ENCODE peak calls at places on chromosomes 11 and 22, in four cellular contexts. O, U, A and H are unnamed samples.

GRCh38 chr11:85825590-85825989 is 14.6 kb upstream of the SYTL2 start:
- DNase-seq in O (no peak), A (no peak), U (no peak), H (no peak)

GRCh38 chr11:104402812-104403521 is 239.0 kb upstream of the PDGFD start:
- DNase-seq in O (no peak), A (no peak), U (no peak), H (no peak)

GRCh38 chr11:95230054-95231034 is 658 bp downstream of the SESN3 start:
- DNase-seq in A (peak; percentile 10), U (no peak), O (peak; percentile 42), H (peak; percentile 47)

GRCh38 chr11:60252208-60252566 is 9.2 kb upstream of the MS4A4E start:
- DNase-seq in U (no peak), O (no peak), A (no peak), H (no peak)

GRCh38 chr22:17368727-17369552 is at the start of gene CECR2:
- DNase-seq in U (peak; percentile 72), A (no peak), O (no peak), H (peak; percentile 89)

GRCh38 chr11:30902929-30903328 is 316.8 kb upstream of the MPPED2 start:
- DNase-seq in A (no peak), O (no peak), U (no peak), H (no peak)

GRCh38 chr22:44578516-44579230 is 80.6 kb upstream of the RTL6 start:
- DNase-seq in A (no peak), O (no peak), U (peak; percentile 18), H (no peak)

GRCh38 chr11:103729653-103730052 is 306.8 kb upstream of the DDI1 start:
- DNase-seq in U (no peak), A (no peak), O (no peak), H (no peak)

GRCh38 chr22:38262051-38262795 is 10.6 kb downstream of the TMEM184B start:
- DNase-seq in A (peak; percentile 11), U (peak; percentile 82), O (peak; percentile 81), H (no peak)

GRCh38 chr11:128694618-128695481 is 978 bp downstream of the FLI1 start:
- DNase-seq in O (no peak), A (no peak), U (peak; percentile 70), H (no peak)

GRCh38 chr11:44309483-44310197 is at the start of gene ALX4:
- DNase-seq in O (peak; percentile 43), A (no peak), U (no peak), H (peak; percentile 60)

DNA sequence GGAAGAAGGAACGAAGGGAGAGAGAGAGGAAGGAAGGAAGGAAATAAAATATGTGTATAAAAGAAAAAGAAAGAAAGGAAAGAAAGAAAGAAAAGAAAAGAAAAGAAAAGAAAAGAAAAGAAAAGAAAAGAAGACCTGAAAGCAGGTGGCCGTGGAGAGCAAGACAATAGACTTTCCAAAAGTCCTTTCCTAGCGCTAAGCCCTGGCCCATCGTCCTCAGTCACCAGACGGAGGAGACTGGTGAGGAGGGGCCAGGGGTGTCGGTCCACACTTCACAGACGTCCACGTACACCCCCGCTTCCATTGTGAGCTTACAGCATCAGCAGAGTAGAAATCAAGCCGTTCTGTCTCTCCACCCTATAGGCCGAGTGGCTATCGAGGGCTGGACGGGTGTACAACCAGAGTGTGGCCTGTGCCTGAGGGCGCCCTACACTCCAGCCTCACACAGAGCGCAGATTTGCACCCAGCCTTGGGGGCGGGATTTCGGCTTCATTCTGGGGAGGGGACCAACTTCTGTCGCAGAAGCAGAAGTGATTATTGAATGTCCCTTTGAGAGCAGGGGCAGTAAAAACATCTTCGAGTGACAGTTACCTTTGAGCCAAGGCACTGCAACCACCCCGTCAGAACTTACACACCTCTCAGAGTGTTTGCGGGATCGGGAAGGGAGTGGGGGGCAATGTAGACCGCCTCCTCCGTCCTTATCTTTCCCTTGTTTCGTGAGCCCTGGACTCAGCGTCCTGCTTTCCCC is 2.0 kb upstream of the BSX start:
- DNase-seq in O (no peak), U (no peak), A (no peak), H (no peak)
- H3K4me3 ChIP-seq in O (peak overlapping the region; percentile 57), U (peak overlapping the region; percentile 73), A (peak overlapping the region; percentile 58), H (no peak overlapping the region)

GRCh38 chr11:74957937-74958629 is 9.0 kb downstream of the SPCS2 start:
- DNase-seq in U (no peak), O (no peak), A (no peak), H (no peak)
- H3K36me3 ChIP-seq in U (peaks cover 13% of the 10 kb centered on the region), O (peaks cover 9% of the 10 kb centered on the region), A (no peaks in the 10 kb centered on the region), H (peaks cover 3% of the 10 kb centered on the region)

DNA sequence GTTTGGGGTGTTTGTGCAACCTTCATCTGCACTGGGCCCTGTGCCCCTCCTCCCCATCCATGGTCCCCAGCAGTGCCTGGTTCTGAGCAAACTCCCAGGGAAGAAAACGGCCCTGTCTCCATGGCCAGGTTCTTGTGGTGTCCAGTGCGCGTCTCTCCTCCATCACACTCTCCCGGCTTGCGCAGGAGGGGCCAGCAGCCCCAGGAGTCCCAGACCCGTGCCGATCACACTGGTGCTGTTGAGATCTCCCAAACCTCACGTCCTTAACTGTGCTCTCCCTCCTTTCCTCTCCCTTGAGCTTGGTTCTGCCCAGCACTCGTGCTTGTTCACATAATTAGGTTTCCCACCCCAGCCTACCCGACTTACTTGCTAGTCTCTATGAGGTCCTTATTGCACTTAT is 10.9 kb upstream of the GRK2 start:
- DNase-seq in O (no peak), A (no peak), U (no peak), H (no peak)
- H3K4me1 ChIP-seq in O (peaks cover 18% of the 10 kb centered on the region), A (peaks cover 8% of the 10 kb centered on the region), U (peaks cover 16% of the 10 kb centered on the region), H (no peaks in the 10 kb centered on the region)

GRCh38 chr11:110776091-110776490 is 63.9 kb upstream of the ARHGAP20 start:
- DNase-seq in O (no peak), U (no peak), A (no peak), H (no peak)

GRCh38 chr11:110779108-110779507 is 66.9 kb upstream of the ARHGAP20 start:
- DNase-seq in O (no peak), U (no peak), A (no peak), H (no peak)

GRCh38 chr11:110774138-110775014 is 62.1 kb upstream of the ARHGAP20 start:
- DNase-seq in A (no peak), O (peak; percentile 7), U (no peak), H (no peak)

GRCh38 chr11:110778351-110778750 is 66.1 kb upstream of the ARHGAP20 start:
- DNase-seq in O (no peak), A (no peak), U (no peak), H (no peak)

DNA sequence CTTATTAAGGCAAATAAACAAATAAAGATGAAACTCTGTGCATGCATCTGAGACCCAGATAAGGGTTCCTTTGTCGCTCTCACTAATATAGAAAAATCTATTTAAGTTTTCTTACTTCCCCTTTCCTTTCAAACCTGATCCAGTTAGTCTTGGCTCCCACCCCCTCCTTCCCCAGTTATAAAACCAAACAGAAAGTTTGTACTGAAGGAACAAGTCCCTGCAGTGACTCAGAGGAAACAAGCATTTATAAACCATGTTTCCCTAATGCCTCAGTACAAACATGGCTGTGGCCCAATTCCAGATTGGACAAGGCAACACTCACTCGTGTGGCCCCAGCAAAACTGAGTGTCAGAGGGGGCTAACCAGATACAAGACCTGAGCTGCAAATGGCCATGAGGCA is 65.5 kb upstream of the ARHGAP20 start:
- DNase-seq in U (no peak), A (no peak), O (peak; percentile 48), H (no peak)
- H3K4me3 ChIP-seq in U (no peak overlapping the region), A (no peak overlapping the region), O (no peak overlapping the region), H (no peak overlapping the region)

DNA sequence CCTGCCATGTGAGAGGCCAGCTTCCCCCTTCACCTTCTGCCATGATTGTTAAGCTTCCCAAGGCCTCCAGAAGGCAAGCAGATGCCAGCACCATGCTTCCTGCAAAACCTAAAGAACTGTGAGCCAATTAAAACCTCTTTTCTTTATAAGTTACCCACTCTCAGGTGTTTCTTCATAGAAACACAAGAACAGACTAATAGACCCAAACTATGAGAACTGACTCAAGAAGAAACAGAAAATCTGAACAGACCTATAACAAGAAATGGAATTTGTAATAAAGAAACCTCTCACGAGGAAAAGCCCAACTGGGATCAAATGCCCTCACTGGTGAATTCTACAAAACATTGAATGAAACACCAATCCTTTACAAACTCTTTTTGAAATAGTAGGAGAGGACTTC is 12.0 kb downstream of the NPAT start:
- DNase-seq in O (no peak), U (no peak), A (no peak), H (no peak)
- H3K36me3 ChIP-seq in O (peaks cover 16% of the 10 kb centered on the region), U (peaks cover 53% of the 10 kb centered on the region), A (peaks cover 51% of the 10 kb centered on the region), H (peaks cover 58% of the 10 kb centered on the region)

GRCh38 chr11:12196862-12197261 is 86.5 kb downstream of the MICAL2 start:
- DNase-seq in A (no peak), U (no peak), O (no peak), H (no peak)
- H3K4me1 ChIP-seq in A (peaks cover 49% of the 10 kb centered on the region), U (peaks cover 40% of the 10 kb centered on the region), O (peaks cover 33% of the 10 kb centered on the region), H (no peaks in the 10 kb centered on the region)

DNA sequence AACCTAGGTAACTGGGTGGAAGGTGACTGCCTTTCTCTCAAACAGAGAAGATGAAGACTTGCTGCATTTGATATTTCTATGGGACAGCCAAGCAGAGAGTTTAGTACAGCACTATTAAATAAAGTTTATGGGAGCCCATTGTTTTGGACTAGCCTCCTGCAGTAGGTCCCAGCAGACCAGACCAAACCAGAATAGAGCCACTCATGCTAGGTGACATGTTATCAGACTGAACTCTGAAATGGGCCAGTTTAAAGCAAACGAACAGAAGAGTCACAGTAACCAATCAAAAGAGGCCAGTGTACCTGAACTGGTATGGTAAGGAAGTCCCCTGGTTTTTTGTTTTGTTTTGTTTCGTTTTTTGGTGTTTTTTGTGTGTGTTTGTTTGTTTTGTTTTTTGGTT is 7.9 kb upstream of the MPZL2 start:
- DNase-seq in O (no peak), U (no peak), A (no peak), H (no peak)
- H3K4me3 ChIP-seq in O (no peak overlapping the region), U (no peak overlapping the region), A (no peak overlapping the region), H (no peak overlapping the region)

DNA sequence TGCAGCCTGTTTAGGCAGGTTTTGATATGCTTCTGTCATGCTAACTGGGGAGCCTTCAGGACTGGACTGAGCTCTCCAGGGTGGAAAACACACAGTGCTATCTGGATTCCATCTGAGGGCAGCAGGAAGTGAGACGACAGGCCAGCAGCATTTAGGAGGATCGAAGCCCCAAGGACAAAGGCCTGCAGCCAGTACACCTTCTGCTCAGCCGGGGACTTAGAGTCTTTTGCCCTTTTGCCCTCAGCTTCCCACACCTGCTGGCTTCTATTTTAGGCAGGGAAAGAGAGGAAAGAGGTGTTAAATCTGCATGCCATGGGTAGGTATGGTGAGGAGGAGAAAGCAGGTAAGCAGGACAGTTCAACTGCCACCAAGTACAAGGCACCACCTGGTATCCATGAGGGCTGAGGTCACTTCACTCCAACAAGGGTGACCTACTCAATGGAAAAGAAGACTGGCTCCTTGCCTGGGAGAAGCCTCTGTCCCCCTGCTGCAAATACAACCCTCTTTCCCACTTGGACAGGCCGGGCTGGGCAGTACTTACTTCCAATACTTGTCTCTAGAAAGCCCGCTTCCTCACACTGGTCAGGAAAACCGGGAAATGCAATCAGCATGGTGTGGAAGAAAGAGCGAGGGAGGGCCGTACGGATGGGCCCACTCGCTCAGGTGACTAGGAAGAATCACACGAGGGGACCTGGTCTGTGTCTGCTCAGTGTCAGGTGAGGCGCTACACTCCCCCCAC is 12.3 kb downstream of the LARGE2 start:
- DNase-seq in O (peak; percentile 64), U (no peak), A (no peak), H (no peak)
- H3K36me3 ChIP-seq in O (peaks cover 1% of the 10 kb centered on the region), U (peaks cover 70% of the 10 kb centered on the region), A (peaks cover 41% of the 10 kb centered on the region), H (peaks cover 22% of the 10 kb centered on the region)